ENCODE peak calls at places on chromosomes 12 and 14, in four cellular contexts. D is BE2C, J is memory B cell, T is amniotic epithelial cell. X is an unnamed sample.

GRCh38 chr12:75632452-75632851 is 121.0 kb upstream of the KRR1 start:
- DNase-seq in D (no peak), J (no peak), T (no peak), X (peak; percentile 39)

GRCh38 chr14:66508846-66509621 is 1.1 kb downstream of the GPHN start:
- DNase-seq in D (peak; percentile 55), J (peak; percentile 44), T (no peak), X (peak; percentile 33)

GRCh38 chr14:83184531-83184930 is 1650.9 kb upstream of the SEL1L start:
- DNase-seq in D (no peak), J (no peak), T (no peak), X (no peak)

GRCh38 chr14:101774814-101775213 is 13.3 kb downstream of the PPP2R5C start:
- DNase-seq in D (no peak), J (no peak), T (no peak), X (no peak)

GRCh38 chr14:99731536-99732435 is 47.7 kb downstream of the CYP46A1 start:
- DNase-seq in D (peak; percentile 17), J (no peak), T (no peak), X (no peak)

GRCh38 chr12:111330800-111331752 is 37.8 kb downstream of the PHETA1 start:
- DNase-seq in D (no peak), J (no peak), T (peak; percentile 57), X (peak; percentile 76)

GRCh38 chr12:89225401-89225800 is 126.9 kb downstream of the DUSP6 start:
- DNase-seq in D (no peak), J (no peak), T (peak; percentile 69), X (peak; percentile 72)

GRCh38 chr12:75633789-75634188 is 122.4 kb upstream of the KRR1 start:
- DNase-seq in D (no peak), J (no peak), T (no peak), X (no peak)

GRCh38 chr14:100736269-100737180 is 9.8 kb downstream of the DLK1 start:
- DNase-seq in D (peak; percentile 81), J (no peak), T (no peak), X (no peak)

GRCh38 chr14:71103662-71104484 is 196.6 kb downstream of the PCNX1 start:
- DNase-seq in D (peak; percentile 39), J (no peak), T (peak; percentile 76), X (peak; percentile 86)

GRCh38 chr14:105943973-105944602 is 417.7 kb downstream of the TMEM121 start:
- DNase-seq in D (no peak), J (no peak), T (no peak), X (no peak)

GRCh38 chr12:10717410-10717809 is 5.7 kb downstream of the YBX3 start:
- DNase-seq in D (no peak), J (no peak), T (peak; percentile 41), X (peak; percentile 68)

GRCh38 chr14:56004807-56005579 is 113.2 kb upstream of the PELI2 start:
- DNase-seq in D (no peak), J (no peak), T (peak; percentile 88), X (peak; percentile 89)

GRCh38 chr12:93042684-93043083 is 113.6 kb upstream of the EEA1 start:
- DNase-seq in D (no peak), J (no peak), T (no peak), X (no peak)

GRCh38 chr12:122309564-122310121 is 43.3 kb upstream of the VPS33A start:
- DNase-seq in D (peak; percentile 38), J (no peak), T (no peak), X (peak; percentile 53)

GRCh38 chr14:105240811-105241576 is 7.3 kb upstream of the BTBD6 start:
- DNase-seq in D (no peak), J (no peak), T (no peak), X (no peak)

GRCh38 chr14:54786816-54787215 is 115.8 kb downstream of the GCH1 start:
- DNase-seq in D (no peak), J (no peak), T (no peak), X (no peak)

GRCh38 chr14:46054526-46054925 is 597.1 kb downstream of the RPL10L start:
- DNase-seq in D (no peak), J (no peak), T (peak; percentile 63), X (peak; percentile 80)

GRCh38 chr12:76413121-76413520 is 64.9 kb upstream of the BBS10 start:
- DNase-seq in D (no peak), J (no peak), T (no peak), X (no peak)

GRCh38 chr12:56159482-56160105 is 1.4 kb downstream of the MYL6 start:
- DNase-seq in D (no peak), J (no peak), T (no peak), X (no peak)

GRCh38 chr12:21925296-21925913 is 15.8 kb downstream of the ABCC9 start:
- DNase-seq in D (no peak), J (no peak), T (no peak), X (no peak)

GRCh38 chr14:69518341-69519101 is 34.0 kb downstream of the PLEKHD1 start:
- DNase-seq in D (no peak), J (no peak), T (no peak), X (no peak)

GRCh38 chr12:53575502-53576264 is 50.5 kb downstream of the ATF7 start:
- DNase-seq in D (no peak), J (no peak), T (peak; percentile 84), X (peak; percentile 75)

GRCh38 chr14:24093901-24094838 is at the start of gene PCK2:
- DNase-seq in D (peak; percentile 98), J (peak; percentile 68), T (peak; percentile 72), X (peak; percentile 90)